ENCODE peak calls at places on chromosome 11, in four cellular contexts. Q is psoas muscle, X is GM06990, M is heart left ventricle. P is an unnamed sample.

GRCh38 chr11:3132831-3133455 is 32.2 kb downstream of the OSBPL5 start:
- DNase-seq in Q (no peak), X (no peak), M (peak), P (no peak)

GRCh38 chr11:33701831-33702230 is 1.2 kb upstream of the C11orf91 start:
- DNase-seq in Q (no peak), X (no peak), M (no peak), P (no peak)

GRCh38 chr11:121687961-121688566 is 235.3 kb upstream of the SORL1-AS1 start:
- DNase-seq in Q (no peak), X (no peak), M (no peak), P (no peak)

GRCh38 chr11:69499216-69499945 is 17.9 kb downstream of the LINC01488 start:
- DNase-seq in Q (no peak), X (no peak), M (no peak), P (no peak)

GRCh38 chr11:16001899-16002426 is 354.4 kb downstream of the SOX6 start:
- DNase-seq in Q (no peak), X (no peak), M (no peak), P (no peak)

GRCh38 chr11:65423516-65424199 is 1.1 kb downstream of the NEAT1 start:
- DNase-seq in Q (no peak), X (peak), M (peak), P (no peak)

GRCh38 chr11:75637998-75638397 is 30.8 kb downstream of the MAP6 start:
- DNase-seq in Q (no peak), X (no peak), M (no peak), P (no peak)

GRCh38 chr11:107741044-107741823 is 29.4 kb upstream of the SLN start:
- DNase-seq in Q (no peak), X (peak), M (no peak), P (peak)

GRCh38 chr11:76699461-76700091 is 29.0 kb upstream of the LRRC32 start:
- DNase-seq in Q (no peak), X (no peak), M (peak), P (no peak)

GRCh38 chr11:22778642-22779041 is 51.0 kb downstream of the SVIP start:
- DNase-seq in Q (no peak), X (no peak), M (no peak), P (no peak)

GRCh38 chr11:15216678-15217077 is 102.0 kb downstream of the INSC start:
- DNase-seq in Q (no peak), X (no peak), M (no peak), P (peak)

GRCh38 chr11:76617553-76618265 is 52.8 kb downstream of the LRRC32 start:
- DNase-seq in Q (no peak), X (no peak), M (no peak), P (no peak)

GRCh38 chr11:16986434-16987204 is 27.6 kb downstream of the PLEKHA7 start:
- DNase-seq in Q (no peak), X (peak), M (no peak), P (peak)

GRCh38 chr11:78574386-78575381 is at the start of gene NARS2:
- DNase-seq in Q (peak), X (peak), M (peak), P (peak)

GRCh38 chr11:57622263-57622662 is 24.8 kb downstream of the SERPING1 start:
- DNase-seq in Q (no peak), X (no peak), M (no peak), P (no peak)

GRCh38 chr11:93648168-93648567 is 13.3 kb upstream of the CEP295 start:
- DNase-seq in Q (no peak), X (no peak), M (no peak), P (no peak)

GRCh38 chr11:58513747-58514367 is 6.0 kb upstream of the OR5B21 start:
- DNase-seq in Q (no peak), X (no peak), M (no peak), P (peak)

GRCh38 chr11:20488352-20488751 is 100.8 kb downstream of the PRMT3 start:
- DNase-seq in Q (no peak), X (no peak), M (no peak), P (no peak)

GRCh38 chr11:61602775-61603569 is 22.1 kb upstream of the SYT7 start:
- DNase-seq in Q (peak), X (no peak), M (peak), P (no peak)

GRCh38 chr11:1415631-1416030 is 25.9 kb downstream of the BRSK2 start:
- DNase-seq in Q (no peak), X (no peak), M (no peak), P (no peak)

GRCh38 chr11:75867778-75868374 is 52.9 kb downstream of the UVRAG start:
- DNase-seq in Q (no peak), X (no peak), M (no peak), P (peak)

GRCh38 chr11:126781942-126782341 is 218.6 kb downstream of the KIRREL3 start:
- DNase-seq in Q (no peak), X (no peak), M (no peak), P (no peak)

GRCh38 chr11:125364085-125364822 is 131.8 kb downstream of the FEZ1 start:
- DNase-seq in Q (no peak), X (no peak), M (no peak), P (no peak)

GRCh38 chr11:130553306-130553705 is 104.9 kb downstream of the ADAMTS15 start:
- DNase-seq in Q (no peak), X (no peak), M (no peak), P (no peak)

GRCh38 chr11:10716543-10717259 is 23.1 kb upstream of the IRAG1 start:
- DNase-seq in Q (no peak), X (no peak), M (no peak), P (no peak)

GRCh38 chr11:110565344-110565684 is 135.6 kb downstream of the FDX1 start:
- DNase-seq in Q (no peak), X (no peak), M (no peak), P (no peak)

GRCh38 chr11:31487848-31488247 is 21.6 kb downstream of the IMMP1L start:
- DNase-seq in Q (no peak), X (no peak), M (no peak), P (no peak)

GRCh38 chr11:34651551-34651950 is 30.7 kb downstream of the EHF start:
- DNase-seq in Q (no peak), X (no peak), M (no peak), P (no peak)

GRCh38 chr11:124915541-124916369 is 3.3 kb upstream of the HEPN1 start:
- DNase-seq in Q (no peak), X (no peak), M (no peak), P (no peak)

GRCh38 chr11:129298990-129299389 is 76.7 kb upstream of the BARX2 start:
- DNase-seq in Q (no peak), X (no peak), M (no peak), P (no peak)

GRCh38 chr11:92224394-92225205 is at the start of gene FAT3:
- DNase-seq in Q (peak), X (no peak), M (peak), P (peak)

GRCh38 chr11:111944651-111945051 is 7.5 kb downstream of the DIXDC1 start:
- DNase-seq in Q (no peak), X (no peak), M (no peak), P (no peak)

GRCh38 chr11:14248577-14248976 is 110.4 kb downstream of the RRAS2 start:
- DNase-seq in Q (no peak), X (no peak), M (no peak), P (no peak)

GRCh38 chr11:106400949-106401545 is 323.6 kb downstream of the AASDHPPT start:
- DNase-seq in Q (no peak), X (no peak), M (no peak), P (no peak)
- TF ChIP-seq CTCF in Q (no peak), X (no peak), M (no peak), P (no peak)

GRCh38 chr11:113587318-113587739 is 112.1 kb upstream of the DRD2 start:
- DNase-seq in Q (no peak), X (no peak), M (no peak), P (peak)
- TF ChIP-seq CTCF in Q (no peak), X (no peak), M (no peak), P (no peak)

DNA sequence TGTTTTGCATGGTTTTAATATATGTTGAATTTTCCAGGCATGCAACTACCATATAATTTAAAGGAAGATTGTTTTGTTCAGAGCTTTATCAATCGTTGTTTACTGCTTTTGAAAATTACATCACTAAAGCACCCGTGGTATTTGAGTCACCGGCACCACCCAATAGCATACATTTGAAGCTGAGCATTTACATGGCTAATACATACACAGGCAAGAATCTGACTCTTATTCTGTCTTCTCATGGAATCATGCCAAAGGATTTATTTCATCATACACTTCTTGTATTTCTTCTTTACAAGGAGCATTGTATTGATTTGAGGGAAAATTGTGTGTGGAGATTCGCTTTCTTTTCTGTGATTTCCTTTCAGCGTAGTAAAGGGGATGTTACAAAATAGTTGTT is 13.1 kb upstream of the CD3E start:
- DNase-seq in Q (no peak), X (no peak), M (no peak), P (no peak)
- TF ChIP-seq CTCF in Q (no peak), X (no peak), M (no peak), P (no peak)

GRCh38 chr11:128216198-128216597 is 371.2 kb downstream of the ETS1 start:
- DNase-seq in Q (no peak), X (no peak), M (no peak), P (no peak)
- TF ChIP-seq CTCF in Q (no peak), X (no peak), M (no peak), P (no peak)

GRCh38 chr11:103339485-103339857 is 230.2 kb downstream of the DYNC2H1 start:
- DNase-seq in Q (no peak), X (no peak), M (no peak), P (no peak)

DNA sequence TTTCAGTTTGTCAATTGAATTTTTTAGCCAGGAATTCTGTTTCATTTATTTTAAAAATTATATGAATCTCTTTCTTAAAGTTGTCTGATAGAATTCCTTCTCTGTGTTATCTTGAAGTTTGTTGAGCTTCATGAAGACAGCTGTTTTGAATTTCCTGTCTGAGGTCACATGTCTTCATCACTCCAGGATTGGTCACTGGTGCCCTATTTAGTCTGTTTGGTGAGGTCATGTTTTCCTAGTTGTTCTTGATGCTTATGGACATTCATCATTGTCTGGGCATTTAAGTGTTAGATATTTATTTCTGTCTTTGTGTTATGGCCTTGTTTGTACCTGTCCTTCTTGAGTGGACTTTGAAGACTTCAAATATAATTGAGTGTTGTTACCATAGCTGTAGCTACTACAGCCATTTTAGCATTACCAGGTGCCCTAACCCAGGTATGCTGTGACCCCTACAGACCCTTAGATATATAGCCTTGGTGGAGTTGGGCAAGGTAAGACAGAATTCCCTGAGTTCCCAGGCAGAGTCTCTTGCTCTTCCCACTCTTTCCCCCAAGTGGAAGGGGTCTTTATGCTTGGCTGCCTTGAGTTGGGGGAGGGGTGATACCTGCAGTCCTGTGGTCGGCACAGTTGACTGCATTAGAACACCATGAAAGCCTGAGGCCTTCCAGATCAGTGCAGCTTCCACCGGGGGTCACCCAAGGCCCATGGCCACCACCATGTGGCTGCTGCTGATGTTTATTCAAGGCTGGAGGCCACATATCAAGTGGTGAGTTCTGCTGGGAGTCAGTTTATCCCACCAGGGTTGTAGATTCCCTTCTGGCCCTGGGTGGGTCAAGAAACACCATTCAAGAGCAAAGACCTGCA is 229.6 kb downstream of the DYNC2H1 start:
- DNase-seq in Q (no peak), X (no peak), M (no peak), P (no peak)
- TF ChIP-seq CTCF in Q (no peak), X (no peak), M (no peak), P (no peak)

P was measured in GM20000.